ENCODE peak calls at places on chromosome 2, in four cellular contexts. B is neural progenitor cell, Q is frontal cortex, R is NCI-H2081. E is an unnamed sample.

GRCh38 chr2:149552830-149553229 is 34.7 kb downstream of the MMADHC start:
- DNase-seq in Q (no peak), R (no peak), B (no peak), E (no peak)

GRCh38 chr2:241980193-241980592 is 110.7 kb downstream of the RTP5 start:
- DNase-seq in B (no peak), R (no peak), Q (no peak), E (no peak)

GRCh38 chr2:28509361-28509760 is 13.5 kb downstream of the PLB1 start:
- DNase-seq in B (no peak), R (no peak), Q (no peak), E (no peak)

GRCh38 chr2:149488719-149489440 is 98.7 kb downstream of the MMADHC start:
- DNase-seq in R (no peak), B (no peak), Q (no peak), E (peak; percentile 24)

GRCh38 chr2:176149484-176150337 is 1.6 kb upstream of the HOXD4 start:
- DNase-seq in Q (no peak), B (no peak), R (no peak), E (no peak)

GRCh38 chr2:45882707-45883106 is 231.2 kb downstream of the PRKCE start:
- DNase-seq in Q (no peak), R (no peak), B (no peak), E (no peak)

GRCh38 chr2:22970284-22970975 is 414.5 kb upstream of the KLHL29 start:
- DNase-seq in B (peak; percentile 40), R (no peak), Q (no peak), E (no peak)

GRCh38 chr2:6506311-6507258 is 359.1 kb downstream of the CMPK2 start:
- DNase-seq in R (no peak), B (no peak), Q (no peak), E (no peak)

GRCh38 chr2:121501554-121501953 is 29.1 kb upstream of the RNU4ATAC start:
- DNase-seq in B (no peak), Q (no peak), R (no peak), E (no peak)

GRCh38 chr2:51263921-51264320 is 232.0 kb upstream of the NRXN1 start:
- DNase-seq in B (no peak), R (peak; percentile 12), Q (no peak), E (no peak)

GRCh38 chr2:85579266-85579935 is 2.0 kb downstream of the VAMP8 start:
- DNase-seq in Q (peak; percentile 49), B (no peak), R (no peak), E (no peak)

GRCh38 chr2:225842939-225843338 is 443.4 kb downstream of the NYAP2 start:
- DNase-seq in R (no peak), Q (no peak), B (no peak), E (no peak)

GRCh38 chr2:164606557-164606956 is 14.7 kb downstream of the GRB14 start:
- DNase-seq in B (no peak), R (no peak), Q (no peak), E (no peak)

GRCh38 chr2:46283693-46284092 is 13.5 kb upstream of the EPAS1 start:
- DNase-seq in Q (no peak), R (no peak), B (no peak), E (no peak)

GRCh38 chr2:12805032-12805431 is 88.3 kb downstream of the TRIB2 start:
- DNase-seq in Q (no peak), R (no peak), B (no peak), E (no peak)

GRCh38 chr2:64329848-64330247 is 124.1 kb upstream of the LGALSL start:
- DNase-seq in R (no peak), Q (no peak), B (no peak), E (no peak)

GRCh38 chr2:220528180-220528579 is 900.8 kb downstream of the SLC4A3 start:
- DNase-seq in Q (no peak), R (no peak), B (no peak), E (no peak)

GRCh38 chr2:218000137-218000536 is 2.7 kb downstream of the TNS1 start:
- DNase-seq in R (no peak), B (no peak), Q (no peak), E (no peak)

GRCh38 chr2:64732153-64732552 is 78.4 kb upstream of the SERTAD2 start:
- DNase-seq in Q (no peak), R (no peak), B (no peak), E (no peak)

GRCh38 chr2:240919161-240919781 is 13.1 kb downstream of the CROCC2 start:
- DNase-seq in Q (no peak), R (no peak), B (no peak), E (no peak)

GRCh38 chr2:206611191-206611590 is 31.1 kb upstream of the FAM237A start:
- DNase-seq in B (no peak), Q (no peak), R (no peak), E (no peak)

GRCh38 chr2:133266075-133266925 is 302.0 kb downstream of the NCKAP5 start:
- DNase-seq in R (no peak), Q (no peak), B (peak; percentile 60), E (no peak)

GRCh38 chr2:203673933-203674332 is 32.5 kb upstream of the CD28 start:
- DNase-seq in B (no peak), R (no peak), Q (no peak), E (no peak)

GRCh38 chr2:20291846-20292408 is 58.7 kb downstream of the PUM2 start:
- DNase-seq in Q (no peak), B (peak; percentile 31), R (no peak), E (no peak)

GRCh38 chr2:118307864-118308263 is 219.6 kb downstream of the INSIG2 start:
- DNase-seq in B (no peak), Q (no peak), R (no peak), E (no peak)

GRCh38 chr2:237732790-237733349 is 65.7 kb upstream of the RBM44 start:
- DNase-seq in Q (no peak), B (peak; percentile 36), R (peak; percentile 12), E (peak; percentile 38)

GRCh38 chr2:25213229-25213628 is 44.8 kb upstream of the POMC start:
- DNase-seq in B (no peak), Q (no peak), R (no peak), E (no peak)

GRCh38 chr2:34003795-34004194 is 404.7 kb upstream of the FAM98A start:
- DNase-seq in B (peak; percentile 14), R (no peak), Q (no peak), E (no peak)

GRCh38 chr2:1802469-1803216 is 58.3 kb upstream of the PXDN start:
- DNase-seq in Q (no peak), R (no peak), B (no peak), E (no peak)

GRCh38 chr2:7146151-7146550 is 228.9 kb downstream of the RNF144A start:
- DNase-seq in R (no peak), Q (no peak), B (no peak), E (no peak)

GRCh38 chr2:39033980-39034379 is 86.9 kb downstream of the SOS1 start:
- DNase-seq in Q (no peak), B (no peak), R (no peak), E (no peak)

GRCh38 chr2:64018715-64019082 is 529 bp downstream of the VPS54 start:
- DNase-seq in R (peak; percentile 33), Q (no peak), B (peak; percentile 63), E (peak; percentile 71)

GRCh38 chr2:204386668-204387067 is 158.6 kb upstream of the PARD3B start:
- DNase-seq in R (no peak), B (no peak), Q (no peak), E (no peak)

GRCh38 chr2:150485871-150486538 is 1.5 kb downstream of the RND3 start:
- DNase-seq in Q (no peak), B (peak; percentile 70), R (peak; percentile 71), E (no peak)

GRCh38 chr2:148031152-148031551 is 10.3 kb downstream of the MBD5 start:
- DNase-seq in R (no peak), B (no peak), Q (no peak), E (no peak)

GRCh38 chr2:188786368-188786781 is 187.8 kb upstream of the COL3A1 start:
- DNase-seq in R (no peak), B (no peak), Q (no peak), E (no peak)

GRCh38 chr2:211744379-211744778 is 794.2 kb downstream of the ERBB4 start:
- DNase-seq in R (no peak), B (peak; percentile 72), Q (no peak), E (no peak)